ENCODE peak calls at places on chromosomes 2 and 18, in nine cellular contexts. F is fibroblast of villous mesenchyme; L is CD4-positive, alpha-beta T cell; K is pancreas; O is epithelial cell of proximal tubule; C is brain microvascular endothelial cell; X is A549; R is cardiac fibroblast; J is lower lobe of right lung. G is an unnamed sample.

GRCh38 chr18:77140439-77141109 is 8.0 kb upstream of the MBP start:
- DNase-seq in X (no peak), L (peak), C (no peak), K (no peak), F (no peak), R (no peak), J (peak), O (no peak), G (peak)

GRCh38 chr2:234388591-234388990 is 108.3 kb downstream of the ARL4C start:
- DNase-seq in X (no peak), O (no peak), J (no peak), K (no peak), C (no peak), L (no peak), F (peak), R (no peak), G (no peak)

GRCh38 chr18:46770708-46771107 is 13.9 kb upstream of the ST8SIA5 start:
- DNase-seq in J (no peak), O (no peak), X (no peak), R (no peak), C (no peak), F (no peak), K (no peak), L (no peak), G (no peak)

GRCh38 chr2:16948073-16948472 is 282.4 kb upstream of the CYRIA start:
- DNase-seq in J (no peak), F (no peak), L (no peak), C (no peak), X (no peak), R (no peak), K (no peak), O (no peak), G (no peak)

GRCh38 chr18:58635891-58636290 is 7.0 kb upstream of the ALPK2 start:
- DNase-seq in R (peak), O (no peak), F (peak), K (no peak), X (peak), L (no peak), J (no peak), C (peak), G (no peak)

GRCh38 chr18:21112543-21113105 is 1.0 kb upstream of the ROCK1 start:
- DNase-seq in K (no peak), F (no peak), C (no peak), O (no peak), J (no peak), L (no peak), X (no peak), R (peak), G (no peak)

GRCh38 chr18:57469884-57470283 is 34.7 kb downstream of the ONECUT2 start:
- DNase-seq in K (no peak), J (no peak), R (no peak), C (no peak), O (no peak), L (no peak), F (no peak), X (no peak), G (no peak)

GRCh38 chr2:228224410-228224809 is 42.9 kb upstream of the SPHKAP start:
- DNase-seq in F (peak), X (peak), R (peak), L (no peak), K (no peak), J (no peak), C (no peak), O (peak), G (no peak)

GRCh38 chr18:46464926-46465655 is 191.9 kb downstream of the LOXHD1 start:
- DNase-seq in C (no peak), J (no peak), R (no peak), K (no peak), O (no peak), F (no peak), X (no peak), L (no peak), G (no peak)

GRCh38 chr2:30680121-30680520 is 127.1 kb downstream of the CAPN13 start:
- DNase-seq in O (no peak), K (no peak), J (no peak), F (no peak), R (no peak), L (no peak), C (no peak), X (no peak), G (no peak)

GRCh38 chr2:148568597-148568996 is 76.0 kb upstream of the EPC2 start:
- DNase-seq in J (no peak), O (no peak), R (no peak), K (peak), F (no peak), X (no peak), C (no peak), L (no peak), G (no peak)

GRCh38 chr2:20966061-20966460 is 77.8 kb downstream of the APOB start:
- DNase-seq in J (no peak), R (no peak), K (no peak), F (no peak), O (no peak), C (no peak), L (no peak), X (no peak), G (no peak)

GRCh38 chr2:218255441-218255840 is 5.4 kb upstream of the GPBAR1 start:
- DNase-seq in C (peak), R (peak), F (peak), L (no peak), X (no peak), K (no peak), O (no peak), J (no peak), G (no peak)

GRCh38 chr2:67977464-67977863 is 85.3 kb downstream of the C1D start:
- DNase-seq in K (no peak), R (no peak), C (no peak), X (no peak), J (no peak), O (no peak), L (no peak), F (no peak), G (no peak)

GRCh38 chr18:59846814-59847490 is 52.8 kb upstream of the PMAIP1 start:
- DNase-seq in O (no peak), L (no peak), R (peak), X (peak), K (no peak), F (peak), J (no peak), C (peak), G (no peak)

GRCh38 chr2:121285077-121285449 is at the start of gene TFCP2L1:
- DNase-seq in L (no peak), J (peak), K (peak), F (no peak), C (no peak), O (no peak), R (no peak), X (peak), G (no peak)

GRCh38 chr2:100776445-100776844 is 43.5 kb upstream of the NPAS2 start:
- DNase-seq in R (no peak), X (no peak), L (no peak), J (no peak), C (no peak), O (no peak), F (no peak), K (no peak), G (no peak)

GRCh38 chr2:218999881-219000568 is 6.8 kb upstream of the CRYBA2 start:
- DNase-seq in L (no peak), X (no peak), J (no peak), K (peak), O (no peak), R (no peak), C (no peak), F (no peak), G (no peak)

GRCh38 chr2:178914259-178914849 is 107.1 kb upstream of the TTN start:
- DNase-seq in X (peak), O (peak), K (peak), L (peak), F (peak), J (peak), C (peak), R (peak), G (peak)

GRCh38 chr18:48673456-48674197 is 134.8 kb downstream of the CTIF start:
- DNase-seq in O (no peak), C (no peak), F (no peak), K (no peak), J (no peak), R (peak), X (no peak), L (no peak), G (no peak)

GRCh38 chr2:149223472-149224062 is 106.8 kb upstream of the LYPD6 start:
- DNase-seq in X (no peak), K (no peak), O (no peak), F (no peak), J (no peak), C (no peak), L (no peak), R (no peak), G (no peak)

GRCh38 chr2:68487773-68488355 is 20.5 kb downstream of the APLF start:
- DNase-seq in F (peak), J (no peak), R (peak), L (no peak), X (peak), O (no peak), C (no peak), K (no peak), G (no peak)

GRCh38 chr2:179612108-179612507 is 249.3 kb downstream of the ZNF385B start:
- DNase-seq in F (peak), R (peak), C (no peak), X (no peak), L (no peak), O (no peak), J (no peak), K (no peak), G (no peak)

GRCh38 chr2:238286551-238286950 is 1.9 kb downstream of the PER2 start:
- DNase-seq in O (peak), R (peak), J (peak), K (peak), C (peak), L (no peak), X (peak), F (peak), G (peak)

GRCh38 chr2:71545572-71546274 is 92.4 kb downstream of the DYSF start:
- DNase-seq in J (no peak), K (peak), F (peak), C (peak), X (peak), L (peak), R (peak), O (no peak), G (peak)

GRCh38 chr2:143955416-143956075 is 564.4 kb downstream of the ZEB2 start:
- DNase-seq in X (no peak), K (no peak), R (peak), J (no peak), O (peak), C (peak), F (peak), L (no peak), G (no peak)

GRCh38 chr2:213119061-213119809 is 32.2 kb downstream of the IKZF2 start:
- DNase-seq in J (no peak), C (peak), L (no peak), K (no peak), X (no peak), F (peak), O (no peak), R (peak), G (no peak)

GRCh38 chr18:41724195-41724594 is 230.8 kb upstream of the PIK3C3 start:
- DNase-seq in C (no peak), K (no peak), O (no peak), X (no peak), J (no peak), F (no peak), R (no peak), L (no peak), G (no peak)

GRCh38 chr2:71468279-71469015 is 15.1 kb downstream of the DYSF start:
- DNase-seq in J (no peak), R (no peak), L (no peak), K (no peak), C (no peak), F (no peak), O (no peak), X (no peak), G (no peak)

GRCh38 chr2:42314892-42315468 is 46.0 kb downstream of the COX7A2L start:
- DNase-seq in X (peak), L (no peak), R (peak), J (no peak), C (peak), F (peak), K (no peak), O (peak), G (no peak)

GRCh38 chr2:154133823-154134222 is 262.1 kb downstream of the GALNT13 start:
- DNase-seq in C (no peak), X (peak), O (no peak), K (no peak), L (no peak), J (no peak), F (peak), R (peak), G (no peak)

GRCh38 chr18:66655407-66655806 is 51.5 kb upstream of the CDH19 start:
- DNase-seq in K (no peak), C (no peak), R (no peak), J (no peak), O (no peak), L (no peak), X (no peak), F (no peak), G (no peak)

GRCh38 chr2:127640082-127641072 is 5.6 kb upstream of the GPR17 start:
- DNase-seq in L (peak), J (no peak), O (no peak), K (no peak), X (no peak), R (no peak), F (no peak), C (no peak), G (no peak)
- TF ChIP-seq CTCF in L (peak), J (peak), O (peak), K (no peak), X (peak), R (peak), F (peak), C (peak), G (no peak)

DNA sequence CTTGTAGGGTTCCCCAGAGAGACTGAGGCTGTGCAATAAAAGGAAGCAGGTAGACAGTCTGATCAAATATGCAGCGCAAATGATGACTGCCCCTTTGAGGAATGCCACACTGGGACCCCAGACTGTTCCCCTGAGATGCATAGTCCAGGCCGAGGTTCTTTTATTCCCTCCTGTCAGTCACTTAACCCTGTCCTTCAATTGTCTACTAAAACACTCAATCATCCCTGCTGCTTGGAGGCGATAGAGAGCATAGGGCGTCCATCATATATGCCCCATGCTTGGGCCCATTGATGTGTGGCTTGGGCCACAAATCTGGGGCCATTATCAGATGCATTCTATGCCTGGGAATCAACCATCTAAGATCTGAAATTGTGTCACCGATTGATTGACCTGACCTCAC is 15.5 kb upstream of the CASP8 start:
- DNase-seq in F (no peak), C (no peak), J (no peak), L (no peak), R (no peak), K (no peak), O (no peak), X (no peak), G (no peak)
- TF ChIP-seq CTCF in F (no peak), C (no peak), J (no peak), L (no peak), R (no peak), K (no peak), O (peak), X (no peak), G (no peak)

GRCh38 chr18:8450013-8450412 is 159.2 kb upstream of the RAB12 start:
- DNase-seq in K (no peak), F (peak), R (no peak), O (no peak), X (peak), C (no peak), L (no peak), J (no peak), G (no peak)
- TF ChIP-seq CTCF in K (no peak), F (peak), R (peak), O (peak), X (peak), C (peak), L (no peak), J (peak), G (peak)

DNA sequence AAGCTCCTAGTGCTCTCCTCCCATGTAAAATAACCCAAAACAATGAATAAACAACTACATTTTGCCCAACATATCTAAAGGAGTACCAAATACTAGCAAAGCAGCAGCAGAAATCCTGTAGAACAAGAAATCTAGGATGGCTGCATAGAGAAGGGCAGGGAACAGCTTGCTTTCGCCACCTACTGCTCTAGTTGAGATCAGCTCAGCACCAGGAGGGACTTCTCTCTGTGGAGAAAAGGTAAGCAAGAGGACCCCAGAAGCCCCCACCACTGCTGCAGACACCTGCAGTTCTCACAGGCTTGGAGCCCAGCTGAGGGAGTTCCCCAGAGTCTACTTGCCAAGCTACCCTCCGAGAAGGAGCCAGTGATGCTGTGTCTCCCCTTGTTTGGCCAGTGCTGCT is 243.0 kb upstream of the CHST9 start:
- DNase-seq in O (no peak), C (no peak), X (no peak), K (no peak), R (no peak), J (no peak), F (no peak), L (no peak), G (no peak)
- TF ChIP-seq CTCF in O (peak), C (peak), X (no peak), K (no peak), R (no peak), J (no peak), F (no peak), L (no peak), G (no peak)